ENCODE peak calls at places on chromosomes 12 and 14, in ten cellular contexts. One of them, this sample, is unnamed.

GRCh38 chr12:113310489-113310888 is 24.4 kb downstream of the SLC8B1 start:
- DNase-seq in lower lobe of right lung: no peak
- DNase-seq in keratinocyte: no peak
- DNase-seq in fibroblast of the aortic adventitia: no peak
- DNase-seq in CD8-positive, alpha-beta T cell: no peak
- DNase-seq in fibroblast of mammary gland: peak
- DNase-seq in AG10803: no peak
- DNase-seq in fibroblast of lung: no peak
- DNase-seq in suprapubic skin: no peak
- DNase-seq in heart left ventricle: no peak
- DNase-seq in this sample: peak

GRCh38 chr12:95203477-95203843 is 13.8 kb downstream of the FGD6 start:
- DNase-seq in lower lobe of right lung: no peak
- DNase-seq in keratinocyte: no peak
- DNase-seq in fibroblast of the aortic adventitia: peak
- DNase-seq in CD8-positive, alpha-beta T cell: no peak
- DNase-seq in fibroblast of mammary gland: no peak
- DNase-seq in AG10803: no peak
- DNase-seq in fibroblast of lung: no peak
- DNase-seq in suprapubic skin: no peak
- DNase-seq in heart left ventricle: no peak
- DNase-seq in this sample: peak

GRCh38 chr14:103141117-103141796 is 18.0 kb downstream of the TNFAIP2 start:
- DNase-seq in lower lobe of right lung: peak
- DNase-seq in keratinocyte: no peak
- DNase-seq in fibroblast of the aortic adventitia: peak
- DNase-seq in CD8-positive, alpha-beta T cell: no peak
- DNase-seq in fibroblast of mammary gland: peak
- DNase-seq in AG10803: peak
- DNase-seq in fibroblast of lung: peak
- DNase-seq in suprapubic skin: no peak
- DNase-seq in heart left ventricle: no peak
- DNase-seq in this sample: peak

GRCh38 chr14:33950320-33951182 is at the start of gene EGLN3:
- DNase-seq in lower lobe of right lung: peak
- DNase-seq in keratinocyte: no peak
- DNase-seq in fibroblast of the aortic adventitia: peak
- DNase-seq in CD8-positive, alpha-beta T cell: peak
- DNase-seq in fibroblast of mammary gland: peak
- DNase-seq in AG10803: peak
- DNase-seq in fibroblast of lung: peak
- DNase-seq in suprapubic skin: peak
- DNase-seq in heart left ventricle: peak
- DNase-seq in this sample: peak

GRCh38 chr12:108773798-108774788 is 42.8 kb upstream of the CORO1C start:
- DNase-seq in lower lobe of right lung: peak
- DNase-seq in keratinocyte: no peak
- DNase-seq in fibroblast of the aortic adventitia: peak
- DNase-seq in CD8-positive, alpha-beta T cell: no peak
- DNase-seq in fibroblast of mammary gland: peak
- DNase-seq in AG10803: peak
- DNase-seq in fibroblast of lung: peak
- DNase-seq in suprapubic skin: peak
- DNase-seq in heart left ventricle: peak
- DNase-seq in this sample: peak

GRCh38 chr12:4121506-4122020 is 152.0 kb upstream of the CCND2 start:
- DNase-seq in lower lobe of right lung: no peak
- DNase-seq in keratinocyte: no peak
- DNase-seq in fibroblast of the aortic adventitia: no peak
- DNase-seq in CD8-positive, alpha-beta T cell: no peak
- DNase-seq in fibroblast of mammary gland: no peak
- DNase-seq in AG10803: no peak
- DNase-seq in fibroblast of lung: no peak
- DNase-seq in suprapubic skin: no peak
- DNase-seq in heart left ventricle: no peak
- DNase-seq in this sample: no peak

GRCh38 chr12:48199784-48200198 is 3.3 kb downstream of the OR10AD1 start:
- DNase-seq in lower lobe of right lung: no peak
- DNase-seq in keratinocyte: no peak
- DNase-seq in fibroblast of the aortic adventitia: peak
- DNase-seq in CD8-positive, alpha-beta T cell: no peak
- DNase-seq in fibroblast of mammary gland: peak
- DNase-seq in AG10803: peak
- DNase-seq in fibroblast of lung: no peak
- DNase-seq in suprapubic skin: no peak
- DNase-seq in heart left ventricle: no peak
- DNase-seq in this sample: peak

GRCh38 chr14:80213602-80214001 is 2.3 kb upstream of the DIO2 start:
- DNase-seq in lower lobe of right lung: no peak
- DNase-seq in keratinocyte: no peak
- DNase-seq in fibroblast of the aortic adventitia: peak
- DNase-seq in CD8-positive, alpha-beta T cell: no peak
- DNase-seq in fibroblast of mammary gland: peak
- DNase-seq in AG10803: peak
- DNase-seq in fibroblast of lung: peak
- DNase-seq in suprapubic skin: no peak
- DNase-seq in heart left ventricle: peak
- DNase-seq in this sample: peak

GRCh38 chr14:91573528-91573893 is 63.4 kb upstream of the PPP4R3A start:
- DNase-seq in lower lobe of right lung: no peak
- DNase-seq in keratinocyte: no peak
- DNase-seq in fibroblast of the aortic adventitia: no peak
- DNase-seq in CD8-positive, alpha-beta T cell: no peak
- DNase-seq in fibroblast of mammary gland: no peak
- DNase-seq in AG10803: no peak
- DNase-seq in fibroblast of lung: no peak
- DNase-seq in suprapubic skin: no peak
- DNase-seq in heart left ventricle: no peak
- DNase-seq in this sample: no peak

GRCh38 chr14:91575469-91576208 is 65.5 kb upstream of the PPP4R3A start:
- DNase-seq in lower lobe of right lung: no peak
- DNase-seq in keratinocyte: no peak
- DNase-seq in fibroblast of the aortic adventitia: no peak
- DNase-seq in CD8-positive, alpha-beta T cell: no peak
- DNase-seq in fibroblast of mammary gland: no peak
- DNase-seq in AG10803: no peak
- DNase-seq in fibroblast of lung: no peak
- DNase-seq in suprapubic skin: no peak
- DNase-seq in heart left ventricle: no peak
- DNase-seq in this sample: no peak

GRCh38 chr14:91577632-91578233 is 67.6 kb upstream of the PPP4R3A start:
- DNase-seq in lower lobe of right lung: no peak
- DNase-seq in keratinocyte: no peak
- DNase-seq in fibroblast of the aortic adventitia: no peak
- DNase-seq in CD8-positive, alpha-beta T cell: no peak
- DNase-seq in fibroblast of mammary gland: no peak
- DNase-seq in AG10803: no peak
- DNase-seq in fibroblast of lung: no peak
- DNase-seq in suprapubic skin: no peak
- DNase-seq in heart left ventricle: no peak
- DNase-seq in this sample: no peak

GRCh38 chr14:91570021-91570420 is 59.9 kb upstream of the PPP4R3A start:
- DNase-seq in lower lobe of right lung: no peak
- DNase-seq in keratinocyte: no peak
- DNase-seq in fibroblast of the aortic adventitia: no peak
- DNase-seq in CD8-positive, alpha-beta T cell: no peak
- DNase-seq in fibroblast of mammary gland: no peak
- DNase-seq in AG10803: no peak
- DNase-seq in fibroblast of lung: no peak
- DNase-seq in suprapubic skin: no peak
- DNase-seq in heart left ventricle: no peak
- DNase-seq in this sample: no peak

DNA sequence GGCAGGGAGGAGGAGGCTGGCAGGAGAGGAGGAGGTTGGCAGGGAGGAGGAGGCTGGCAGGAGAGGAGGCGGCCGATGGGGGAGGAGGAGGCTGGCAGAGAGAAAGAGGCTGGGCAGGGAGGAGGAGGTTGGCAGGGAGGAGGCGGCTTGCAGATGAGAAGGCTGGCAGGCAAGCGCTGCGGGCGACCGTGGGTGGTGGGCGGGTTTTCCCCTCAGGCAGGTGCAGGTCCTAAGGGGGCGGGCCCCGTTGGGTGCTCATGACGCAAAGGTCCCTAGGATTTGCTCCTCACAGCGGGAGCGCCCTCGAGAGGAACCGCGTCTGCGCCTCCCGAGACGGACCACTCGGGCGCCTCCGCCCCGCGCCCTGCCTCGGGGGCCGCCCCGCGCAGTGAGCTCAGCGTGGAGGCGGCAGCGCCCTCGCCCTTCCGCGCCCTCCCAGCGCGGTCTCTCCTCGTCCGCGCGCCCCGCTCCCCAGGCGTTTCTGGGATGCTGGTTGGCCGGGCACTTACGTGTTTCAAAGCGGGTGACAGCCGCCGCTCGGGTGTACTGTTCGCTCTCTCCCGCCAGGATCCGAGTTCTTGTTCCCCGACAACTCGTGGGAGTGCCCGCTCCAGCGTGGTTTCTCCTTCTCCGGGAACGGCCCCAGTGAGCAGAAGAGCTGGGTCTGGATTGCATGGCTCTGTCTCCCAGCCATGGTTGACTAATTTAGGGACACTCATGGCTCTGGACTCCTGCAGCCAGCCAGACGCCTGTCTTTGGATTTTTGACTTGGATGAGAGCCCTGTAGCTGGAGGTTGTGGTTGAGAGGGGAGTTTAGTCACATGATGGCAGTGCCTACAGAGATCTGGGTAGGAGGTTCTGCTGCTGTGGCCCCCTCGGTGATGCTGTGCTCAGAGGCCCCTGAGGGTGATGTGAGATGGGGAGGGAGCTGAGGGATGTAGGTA is 64.1 kb upstream of the PPP4R3A start:
- DNase-seq in lower lobe of right lung: peak
- DNase-seq in keratinocyte: no peak
- DNase-seq in fibroblast of the aortic adventitia: peak
- DNase-seq in CD8-positive, alpha-beta T cell: peak
- DNase-seq in fibroblast of mammary gland: peak
- DNase-seq in AG10803: peak
- DNase-seq in fibroblast of lung: peak
- DNase-seq in suprapubic skin: no peak
- DNase-seq in heart left ventricle: no peak
- DNase-seq in this sample: peak
- TF ChIP-seq CTCF in lower lobe of right lung: no peak
- TF ChIP-seq CTCF in keratinocyte: peak
- TF ChIP-seq CTCF in fibroblast of the aortic adventitia: no peak
- TF ChIP-seq CTCF in CD8-positive, alpha-beta T cell: no peak
- TF ChIP-seq CTCF in fibroblast of mammary gland: no peak
- TF ChIP-seq CTCF in AG10803: no peak
- TF ChIP-seq CTCF in fibroblast of lung: no peak
- TF ChIP-seq CTCF in suprapubic skin: peak
- TF ChIP-seq CTCF in heart left ventricle: no peak
- TF ChIP-seq CTCF in this sample: no peak

GRCh38 chr12:67400742-67401141 is 131.6 kb downstream of the CAND1 start:
- DNase-seq in lower lobe of right lung: no peak
- DNase-seq in keratinocyte: no peak
- DNase-seq in fibroblast of the aortic adventitia: no peak
- DNase-seq in CD8-positive, alpha-beta T cell: no peak
- DNase-seq in fibroblast of mammary gland: no peak
- DNase-seq in AG10803: no peak
- DNase-seq in fibroblast of lung: no peak
- DNase-seq in suprapubic skin: no peak
- DNase-seq in heart left ventricle: no peak
- DNase-seq in this sample: no peak
- H3K4me3 ChIP-seq in lower lobe of right lung: no peak
- H3K4me3 ChIP-seq in keratinocyte: no peak
- H3K4me3 ChIP-seq in fibroblast of the aortic adventitia: no peak
- H3K4me3 ChIP-seq in CD8-positive, alpha-beta T cell: no peak
- H3K4me3 ChIP-seq in fibroblast of mammary gland: no peak
- H3K4me3 ChIP-seq in AG10803: no peak
- H3K4me3 ChIP-seq in fibroblast of lung: no peak
- H3K4me3 ChIP-seq in suprapubic skin: no peak
- H3K4me3 ChIP-seq in heart left ventricle: no peak
- H3K4me3 ChIP-seq in this sample: no peak

GRCh38 chr12:102010265-102010994 is 51.4 kb downstream of the WASHC3 start:
- DNase-seq in lower lobe of right lung: no peak
- DNase-seq in keratinocyte: no peak
- DNase-seq in fibroblast of the aortic adventitia: no peak
- DNase-seq in CD8-positive, alpha-beta T cell: no peak
- DNase-seq in fibroblast of mammary gland: no peak
- DNase-seq in AG10803: no peak
- DNase-seq in fibroblast of lung: no peak
- DNase-seq in suprapubic skin: no peak
- DNase-seq in heart left ventricle: no peak
- DNase-seq in this sample: no peak

GRCh38 chr12:102009796-102010195 is 52.0 kb downstream of the WASHC3 start:
- DNase-seq in lower lobe of right lung: no peak
- DNase-seq in keratinocyte: no peak
- DNase-seq in fibroblast of the aortic adventitia: no peak
- DNase-seq in CD8-positive, alpha-beta T cell: no peak
- DNase-seq in fibroblast of mammary gland: no peak
- DNase-seq in AG10803: no peak
- DNase-seq in fibroblast of lung: no peak
- DNase-seq in suprapubic skin: no peak
- DNase-seq in heart left ventricle: no peak
- DNase-seq in this sample: no peak

GRCh38 chr12:102005256-102005655 is 56.5 kb downstream of the WASHC3 start:
- DNase-seq in lower lobe of right lung: no peak
- DNase-seq in keratinocyte: no peak
- DNase-seq in fibroblast of the aortic adventitia: no peak
- DNase-seq in CD8-positive, alpha-beta T cell: no peak
- DNase-seq in fibroblast of mammary gland: no peak
- DNase-seq in AG10803: no peak
- DNase-seq in fibroblast of lung: no peak
- DNase-seq in suprapubic skin: no peak
- DNase-seq in heart left ventricle: no peak
- DNase-seq in this sample: no peak

DNA sequence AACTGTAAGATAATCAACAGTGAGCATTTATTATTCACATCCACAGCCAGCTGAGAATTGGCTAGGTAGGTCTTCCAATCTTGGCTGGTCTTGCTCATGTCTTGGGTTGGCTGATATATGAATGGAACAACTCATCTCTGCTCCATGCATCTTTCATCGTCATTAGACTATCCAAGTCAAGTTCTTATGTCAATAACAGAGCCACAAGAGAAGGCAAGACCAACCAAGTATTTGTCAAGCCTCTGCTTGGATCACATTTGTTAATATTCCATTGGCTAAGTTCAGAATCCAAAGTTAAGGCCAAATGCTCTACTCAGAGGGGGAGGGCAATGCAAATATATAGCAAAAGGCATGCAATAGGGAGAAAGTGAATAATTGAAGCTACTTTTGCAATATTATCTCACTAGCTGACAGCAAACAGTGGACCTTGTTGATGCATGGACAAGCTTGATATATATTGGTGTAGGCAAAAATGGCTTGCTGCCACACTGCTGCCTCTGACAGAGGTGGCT is 53.1 kb downstream of the WASHC3 start:
- DNase-seq in lower lobe of right lung: no peak
- DNase-seq in keratinocyte: no peak
- DNase-seq in fibroblast of the aortic adventitia: no peak
- DNase-seq in CD8-positive, alpha-beta T cell: no peak
- DNase-seq in fibroblast of mammary gland: no peak
- DNase-seq in AG10803: no peak
- DNase-seq in fibroblast of lung: no peak
- DNase-seq in suprapubic skin: no peak
- DNase-seq in heart left ventricle: no peak
- DNase-seq in this sample: no peak
- TF ChIP-seq CTCF in lower lobe of right lung: no peak
- TF ChIP-seq CTCF in keratinocyte: no peak
- TF ChIP-seq CTCF in fibroblast of the aortic adventitia: no peak
- TF ChIP-seq CTCF in CD8-positive, alpha-beta T cell: no peak
- TF ChIP-seq CTCF in fibroblast of mammary gland: no peak
- TF ChIP-seq CTCF in AG10803: no peak
- TF ChIP-seq CTCF in fibroblast of lung: no peak
- TF ChIP-seq CTCF in suprapubic skin: no peak
- TF ChIP-seq CTCF in heart left ventricle: no peak
- TF ChIP-seq CTCF in this sample: no peak

GRCh38 chr14:36423430-36423829 is 96.6 kb downstream of the NKX2-1 start:
- DNase-seq in lower lobe of right lung: no peak
- DNase-seq in keratinocyte: no peak
- DNase-seq in fibroblast of the aortic adventitia: no peak
- DNase-seq in CD8-positive, alpha-beta T cell: no peak
- DNase-seq in fibroblast of mammary gland: no peak
- DNase-seq in AG10803: no peak
- DNase-seq in fibroblast of lung: no peak
- DNase-seq in suprapubic skin: no peak
- DNase-seq in heart left ventricle: no peak
- DNase-seq in this sample: no peak

GRCh38 chr14:36424478-36425102 is 95.4 kb downstream of the NKX2-1 start:
- DNase-seq in lower lobe of right lung: no peak
- DNase-seq in keratinocyte: no peak
- DNase-seq in fibroblast of the aortic adventitia: no peak
- DNase-seq in CD8-positive, alpha-beta T cell: no peak
- DNase-seq in fibroblast of mammary gland: no peak
- DNase-seq in AG10803: no peak
- DNase-seq in fibroblast of lung: no peak
- DNase-seq in suprapubic skin: no peak
- DNase-seq in heart left ventricle: no peak
- DNase-seq in this sample: no peak

GRCh38 chr14:36418937-36419336 is 98.5 kb upstream of the MBIP start:
- DNase-seq in lower lobe of right lung: no peak
- DNase-seq in keratinocyte: no peak
- DNase-seq in fibroblast of the aortic adventitia: no peak
- DNase-seq in CD8-positive, alpha-beta T cell: no peak
- DNase-seq in fibroblast of mammary gland: no peak
- DNase-seq in AG10803: no peak
- DNase-seq in fibroblast of lung: no peak
- DNase-seq in suprapubic skin: no peak
- DNase-seq in heart left ventricle: no peak
- DNase-seq in this sample: no peak

GRCh38 chr14:36426113-36426512 is 93.9 kb downstream of the NKX2-1 start:
- DNase-seq in lower lobe of right lung: no peak
- DNase-seq in keratinocyte: no peak
- DNase-seq in fibroblast of the aortic adventitia: no peak
- DNase-seq in CD8-positive, alpha-beta T cell: no peak
- DNase-seq in fibroblast of mammary gland: no peak
- DNase-seq in AG10803: no peak
- DNase-seq in fibroblast of lung: no peak
- DNase-seq in suprapubic skin: no peak
- DNase-seq in heart left ventricle: no peak
- DNase-seq in this sample: no peak

GRCh38 chr14:36420288-36420687 is 99.7 kb downstream of the NKX2-1 start:
- DNase-seq in lower lobe of right lung: no peak
- DNase-seq in keratinocyte: no peak
- DNase-seq in fibroblast of the aortic adventitia: no peak
- DNase-seq in CD8-positive, alpha-beta T cell: no peak
- DNase-seq in fibroblast of mammary gland: no peak
- DNase-seq in AG10803: no peak
- DNase-seq in fibroblast of lung: no peak
- DNase-seq in suprapubic skin: no peak
- DNase-seq in heart left ventricle: no peak
- DNase-seq in this sample: no peak
- H3K4me3 ChIP-seq in lower lobe of right lung: no peak
- H3K4me3 ChIP-seq in keratinocyte: no peak
- H3K4me3 ChIP-seq in fibroblast of the aortic adventitia: no peak
- H3K4me3 ChIP-seq in CD8-positive, alpha-beta T cell: no peak
- H3K4me3 ChIP-seq in fibroblast of mammary gland: no peak
- H3K4me3 ChIP-seq in AG10803: no peak
- H3K4me3 ChIP-seq in fibroblast of lung: no peak
- H3K4me3 ChIP-seq in suprapubic skin: no peak
- H3K4me3 ChIP-seq in heart left ventricle: no peak
- H3K4me3 ChIP-seq in this sample: no peak